ENCODE peak calls at places on chromosomes 5 and 9, in five cellular contexts. One of them, this sample, is unnamed.

GRCh38 chr5:126122942-126123341 is 300.3 kb upstream of the GRAMD2B start:
- DNase-seq in H1: no peak
- DNase-seq in GM12878: no peak
- DNase-seq in HepG2: no peak
- DNase-seq in SK-N-SH: no peak
- DNase-seq in this sample: no peak

GRCh38 chr9:88076286-88077070 is 61.8 kb downstream of the SPATA31C2 start:
- DNase-seq in SK-N-SH: peak
- DNase-seq in GM12878: no peak
- DNase-seq in HepG2: peak
- DNase-seq in H1: peak
- DNase-seq in this sample: peak

GRCh38 chr9:136996361-136997281 is at the start of gene CLIC3:
- DNase-seq in SK-N-SH: peak
- DNase-seq in GM12878: no peak
- DNase-seq in HepG2: peak
- DNase-seq in H1: no peak
- DNase-seq in this sample: peak

GRCh38 chr9:2385746-2386145 is 235.8 kb upstream of the VLDLR start:
- DNase-seq in H1: no peak
- DNase-seq in SK-N-SH: no peak
- DNase-seq in HepG2: no peak
- DNase-seq in GM12878: no peak
- DNase-seq in this sample: no peak

GRCh38 chr9:125401317-125401716 is 139.7 kb downstream of the GAPVD1 start:
- DNase-seq in SK-N-SH: no peak
- DNase-seq in H1: no peak
- DNase-seq in HepG2: no peak
- DNase-seq in GM12878: no peak
- DNase-seq in this sample: no peak

GRCh38 chr5:143219696-143220095 is 183.8 kb downstream of the NR3C1 start:
- DNase-seq in SK-N-SH: no peak
- DNase-seq in HepG2: no peak
- DNase-seq in GM12878: no peak
- DNase-seq in H1: no peak
- DNase-seq in this sample: no peak

GRCh38 chr9:132994410-132995120 is 16.1 kb downstream of the GFI1B start:
- DNase-seq in H1: no peak
- DNase-seq in HepG2: no peak
- DNase-seq in GM12878: no peak
- DNase-seq in SK-N-SH: peak
- DNase-seq in this sample: peak

GRCh38 chr5:93503598-93504067 is 77.4 kb downstream of the NR2F1-AS1 start:
- DNase-seq in H1: no peak
- DNase-seq in HepG2: peak
- DNase-seq in GM12878: no peak
- DNase-seq in SK-N-SH: no peak
- DNase-seq in this sample: no peak

GRCh38 chr9:33677961-33678360 is 117.4 kb upstream of the PRSS3 start:
- DNase-seq in SK-N-SH: no peak
- DNase-seq in H1: no peak
- DNase-seq in HepG2: no peak
- DNase-seq in GM12878: no peak
- DNase-seq in this sample: no peak

GRCh38 chr9:2053883-2054845 is 39.0 kb downstream of the SMARCA2 start:
- DNase-seq in GM12878: peak
- DNase-seq in HepG2: no peak
- DNase-seq in SK-N-SH: no peak
- DNase-seq in H1: no peak
- DNase-seq in this sample: no peak

GRCh38 chr9:81787747-81788632 is 98.6 kb upstream of the TLE1 start:
- DNase-seq in H1: no peak
- DNase-seq in GM12878: no peak
- DNase-seq in SK-N-SH: no peak
- DNase-seq in HepG2: peak
- DNase-seq in this sample: no peak

GRCh38 chr9:115952667-115953316 is 200.8 kb upstream of the PAPPA start:
- DNase-seq in GM12878: no peak
- DNase-seq in HepG2: peak
- DNase-seq in H1: no peak
- DNase-seq in SK-N-SH: no peak
- DNase-seq in this sample: no peak

GRCh38 chr5:102523541-102524175 is 24.9 kb upstream of the SLCO6A1 start:
- DNase-seq in GM12878: peak
- DNase-seq in SK-N-SH: no peak
- DNase-seq in HepG2: no peak
- DNase-seq in H1: no peak
- DNase-seq in this sample: no peak

GRCh38 chr5:176596069-176596656 is 13.8 kb downstream of the GPRIN1 start:
- DNase-seq in SK-N-SH: no peak
- DNase-seq in H1: no peak
- DNase-seq in GM12878: no peak
- DNase-seq in HepG2: no peak
- DNase-seq in this sample: no peak

GRCh38 chr5:172530406-172530805 is 76.1 kb upstream of the SH3PXD2B start:
- DNase-seq in H1: no peak
- DNase-seq in SK-N-SH: no peak
- DNase-seq in GM12878: no peak
- DNase-seq in HepG2: no peak
- DNase-seq in this sample: no peak

GRCh38 chr5:148290271-148291195 is 21.7 kb upstream of the SPINK7 start:
- DNase-seq in H1: no peak
- DNase-seq in HepG2: peak
- DNase-seq in SK-N-SH: peak
- DNase-seq in GM12878: no peak
- DNase-seq in this sample: no peak

GRCh38 chr9:89038354-89039091 is 47.3 kb downstream of the S1PR3 start:
- DNase-seq in SK-N-SH: no peak
- DNase-seq in HepG2: no peak
- DNase-seq in GM12878: no peak
- DNase-seq in H1: no peak
- DNase-seq in this sample: no peak

GRCh38 chr9:105055922-105056321 is 128.0 kb upstream of the ABCA1 start:
- DNase-seq in H1: no peak
- DNase-seq in GM12878: no peak
- DNase-seq in SK-N-SH: no peak
- DNase-seq in HepG2: no peak
- DNase-seq in this sample: no peak

GRCh38 chr9:2227468-2227867 is 212.3 kb downstream of the SMARCA2 start:
- DNase-seq in H1: no peak
- DNase-seq in HepG2: no peak
- DNase-seq in GM12878: no peak
- DNase-seq in SK-N-SH: no peak
- DNase-seq in this sample: no peak

GRCh38 chr5:151183451-151184245 is 26.1 kb upstream of the ANXA6 start:
- DNase-seq in SK-N-SH: no peak
- DNase-seq in H1: no peak
- DNase-seq in HepG2: no peak
- DNase-seq in GM12878: no peak
- DNase-seq in this sample: no peak

GRCh38 chr5:79181419-79182022 is 54.4 kb upstream of the JMY start:
- DNase-seq in HepG2: no peak
- DNase-seq in GM12878: no peak
- DNase-seq in H1: no peak
- DNase-seq in SK-N-SH: no peak
- DNase-seq in this sample: no peak

GRCh38 chr9:97705354-97705950 is 8.3 kb upstream of the XPA start:
- DNase-seq in GM12878: no peak
- DNase-seq in HepG2: no peak
- DNase-seq in H1: no peak
- DNase-seq in SK-N-SH: no peak
- DNase-seq in this sample: no peak

GRCh38 chr5:36152324-36153298 is 700 bp downstream of the SKP2 start:
- DNase-seq in SK-N-SH: peak
- DNase-seq in HepG2: no peak
- DNase-seq in H1: no peak
- DNase-seq in GM12878: no peak
- DNase-seq in this sample: peak

GRCh38 chr5:133471699-133472098 is 140.6 kb downstream of the FSTL4 start:
- DNase-seq in GM12878: no peak
- DNase-seq in H1: no peak
- DNase-seq in HepG2: no peak
- DNase-seq in SK-N-SH: no peak
- DNase-seq in this sample: peak

GRCh38 chr9:92176068-92176799 is 61.0 kb upstream of the SPTLC1 start:
- DNase-seq in SK-N-SH: no peak
- DNase-seq in HepG2: no peak
- DNase-seq in GM12878: no peak
- DNase-seq in H1: no peak
- DNase-seq in this sample: peak

GRCh38 chr9:68983008-68983411 is 30.9 kb downstream of the PRKACG start:
- DNase-seq in SK-N-SH: no peak
- DNase-seq in HepG2: no peak
- DNase-seq in H1: no peak
- DNase-seq in GM12878: peak
- DNase-seq in this sample: peak

GRCh38 chr5:55226934-55227737 is at the start of gene MCIDAS:
- DNase-seq in SK-N-SH: peak
- DNase-seq in H1: no peak
- DNase-seq in GM12878: no peak
- DNase-seq in HepG2: no peak
- DNase-seq in this sample: peak

GRCh38 chr5:34039398-34040157 is 3.4 kb downstream of the C1QTNF3 start:
- DNase-seq in GM12878: no peak
- DNase-seq in HepG2: no peak
- DNase-seq in H1: no peak
- DNase-seq in SK-N-SH: no peak
- DNase-seq in this sample: no peak

GRCh38 chr5:141958113-141958512 is at the start of gene PCDH12:
- DNase-seq in HepG2: no peak
- DNase-seq in GM12878: no peak
- DNase-seq in SK-N-SH: peak
- DNase-seq in H1: no peak
- DNase-seq in this sample: no peak

GRCh38 chr5:76074487-76074886 is 8.7 kb upstream of the SV2C start:
- DNase-seq in SK-N-SH: peak
- DNase-seq in GM12878: no peak
- DNase-seq in HepG2: peak
- DNase-seq in H1: no peak
- DNase-seq in this sample: peak
- TF ChIP-seq POLR2AphosphoS5 in SK-N-SH: no peak
- TF ChIP-seq POLR2AphosphoS5 in GM12878: no peak
- TF ChIP-seq POLR2AphosphoS5 in HepG2: no peak
- TF ChIP-seq POLR2AphosphoS5 in H1: no peak
- TF ChIP-seq POLR2AphosphoS5 in this sample: no peak

GRCh38 chr5:139745121-139745799 is 50.3 kb upstream of the PSD2 start:
- DNase-seq in HepG2: no peak
- DNase-seq in GM12878: no peak
- DNase-seq in H1: no peak
- DNase-seq in SK-N-SH: no peak
- DNase-seq in this sample: peak

GRCh38 chr5:139744471-139745120 is 51.0 kb upstream of the PSD2 start:
- DNase-seq in GM12878: no peak
- DNase-seq in H1: no peak
- DNase-seq in SK-N-SH: no peak
- DNase-seq in HepG2: no peak
- DNase-seq in this sample: no peak

GRCh38 chr5:139746691-139747582 is 48.7 kb upstream of the PSD2 start:
- DNase-seq in GM12878: peak
- DNase-seq in SK-N-SH: peak
- DNase-seq in H1: no peak
- DNase-seq in HepG2: no peak
- DNase-seq in this sample: peak

GRCh38 chr5:139747583-139748504 is 47.8 kb upstream of the PSD2 start:
- DNase-seq in H1: no peak
- DNase-seq in GM12878: no peak
- DNase-seq in SK-N-SH: peak
- DNase-seq in HepG2: no peak
- DNase-seq in this sample: peak

GRCh38 chr5:139745800-139746690 is 49.6 kb upstream of the PSD2 start:
- DNase-seq in SK-N-SH: peak
- DNase-seq in GM12878: no peak
- DNase-seq in H1: peak
- DNase-seq in HepG2: peak
- DNase-seq in this sample: peak
- TF ChIP-seq CHD2 in SK-N-SH: no peak
- TF ChIP-seq CHD2 in GM12878: peak
- TF ChIP-seq CHD2 in H1: no peak
- TF ChIP-seq CHD2 in HepG2: no peak
- TF ChIP-seq CHD2 in this sample: no peak

GRCh38 chr9:78515108-78515507 is 218.2 kb downstream of the PSAT1 start:
- DNase-seq in GM12878: no peak
- DNase-seq in H1: no peak
- DNase-seq in HepG2: no peak
- DNase-seq in SK-N-SH: no peak
- DNase-seq in this sample: no peak

GRCh38 chr9:78507008-78507407 is 210.1 kb downstream of the PSAT1 start:
- DNase-seq in GM12878: no peak
- DNase-seq in HepG2: no peak
- DNase-seq in H1: no peak
- DNase-seq in SK-N-SH: peak
- DNase-seq in this sample: no peak

GRCh38 chr9:78505546-78505945 is 208.6 kb downstream of the PSAT1 start:
- DNase-seq in HepG2: no peak
- DNase-seq in H1: no peak
- DNase-seq in GM12878: no peak
- DNase-seq in SK-N-SH: no peak
- DNase-seq in this sample: no peak

DNA sequence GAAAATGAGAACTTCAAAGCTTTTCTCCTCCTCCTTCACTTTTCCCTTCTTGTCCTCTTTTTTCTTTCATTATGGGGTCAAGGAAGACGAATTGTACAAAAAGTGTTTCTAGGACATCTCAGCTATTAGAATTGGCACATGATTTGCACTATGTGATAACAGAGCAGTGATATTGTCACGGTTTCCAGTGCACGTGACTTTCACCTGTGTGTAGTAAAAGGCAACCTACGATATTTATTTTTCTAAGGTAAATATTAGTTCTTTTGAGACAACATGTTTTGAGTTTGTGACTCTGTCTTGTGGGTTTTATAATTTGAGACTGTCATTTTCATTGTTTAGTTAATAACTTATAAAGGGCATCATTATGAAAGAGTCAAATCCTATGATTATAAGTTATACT is 213.1 kb downstream of the PSAT1 start:
- DNase-seq in SK-N-SH: no peak
- DNase-seq in GM12878: no peak
- DNase-seq in H1: no peak
- DNase-seq in HepG2: no peak
- DNase-seq in this sample: no peak
- TF ChIP-seq POLR2AphosphoS5 in SK-N-SH: no peak
- TF ChIP-seq POLR2AphosphoS5 in GM12878: no peak
- TF ChIP-seq POLR2AphosphoS5 in H1: no peak
- TF ChIP-seq POLR2AphosphoS5 in HepG2: no peak
- TF ChIP-seq POLR2AphosphoS5 in this sample: no peak

GRCh38 chr5:61085885-61086284 is 76.4 kb downstream of the SMIM15 start:
- DNase-seq in SK-N-SH: no peak
- DNase-seq in HepG2: no peak
- DNase-seq in H1: no peak
- DNase-seq in GM12878: no peak
- DNase-seq in this sample: no peak

GRCh38 chr5:61087921-61088320 is 74.3 kb downstream of the SMIM15 start:
- DNase-seq in GM12878: no peak
- DNase-seq in SK-N-SH: no peak
- DNase-seq in HepG2: no peak
- DNase-seq in H1: no peak
- DNase-seq in this sample: no peak

GRCh38 chr5:61084658-61085057 is 77.6 kb downstream of the SMIM15 start:
- DNase-seq in HepG2: no peak
- DNase-seq in SK-N-SH: no peak
- DNase-seq in GM12878: no peak
- DNase-seq in H1: no peak
- DNase-seq in this sample: no peak

GRCh38 chr5:61082516-61083280 is 79.6 kb downstream of the SMIM15 start:
- DNase-seq in SK-N-SH: no peak
- DNase-seq in HepG2: no peak
- DNase-seq in H1: no peak
- DNase-seq in GM12878: no peak
- DNase-seq in this sample: no peak
- TF ChIP-seq CHD2 in SK-N-SH: no peak
- TF ChIP-seq CHD2 in HepG2: no peak
- TF ChIP-seq CHD2 in H1: no peak
- TF ChIP-seq CHD2 in GM12878: no peak
- TF ChIP-seq CHD2 in this sample: no peak

This sample was measured in K562.